ENCODE peak calls at places on chromosomes 13 and 19, in eight cellular contexts. One of them, this sample, is unnamed.

GRCh38 chr19:47494211-47494547 is 10.2 kb upstream of the KPTN start:
- DNase-seq in body of pancreas: no peak
- DNase-seq in activated CD8-positive, alpha-beta memory T cell treated with anti-CD3 and anti-CD28 coated beads for 1 hour: no peak
- DNase-seq in ELR: no peak
- DNase-seq in Daoy: no peak
- DNase-seq in stromal cell of bone marrow: no peak
- DNase-seq in stimulated activated CD4-positive, alpha-beta T cell treated with anti-CD3 and anti-CD28 coated beads, Interleukin-12 subunit alpha, Interleukin-12 subunit beta, amount 100 ng/mL, for 4 hours: no peak
- DNase-seq in T-helper 17 cell: no peak
- DNase-seq in this sample: no peak

GRCh38 chr13:76709851-76710250 is 176.4 kb downstream of the KCTD12 start:
- DNase-seq in body of pancreas: no peak
- DNase-seq in activated CD8-positive, alpha-beta memory T cell treated with anti-CD3 and anti-CD28 coated beads for 1 hour: no peak
- DNase-seq in ELR: peak; percentile 10
- DNase-seq in Daoy: no peak
- DNase-seq in stromal cell of bone marrow: no peak
- DNase-seq in stimulated activated CD4-positive, alpha-beta T cell treated with anti-CD3 and anti-CD28 coated beads, Interleukin-12 subunit alpha, Interleukin-12 subunit beta, amount 100 ng/mL, for 4 hours: no peak
- DNase-seq in T-helper 17 cell: no peak
- DNase-seq in this sample: no peak

GRCh38 chr19:30026933-30027332 is 84.9 kb downstream of the URI1 start:
- DNase-seq in body of pancreas: no peak
- DNase-seq in activated CD8-positive, alpha-beta memory T cell treated with anti-CD3 and anti-CD28 coated beads for 1 hour: no peak
- DNase-seq in ELR: no peak
- DNase-seq in Daoy: no peak
- DNase-seq in stromal cell of bone marrow: no peak
- DNase-seq in stimulated activated CD4-positive, alpha-beta T cell treated with anti-CD3 and anti-CD28 coated beads, Interleukin-12 subunit alpha, Interleukin-12 subunit beta, amount 100 ng/mL, for 4 hours: no peak
- DNase-seq in T-helper 17 cell: no peak
- DNase-seq in this sample: no peak

GRCh38 chr13:44051405-44051804 is 171.7 kb downstream of the LACC1 start:
- DNase-seq in body of pancreas: no peak
- DNase-seq in activated CD8-positive, alpha-beta memory T cell treated with anti-CD3 and anti-CD28 coated beads for 1 hour: no peak
- DNase-seq in ELR: no peak
- DNase-seq in Daoy: no peak
- DNase-seq in stromal cell of bone marrow: no peak
- DNase-seq in stimulated activated CD4-positive, alpha-beta T cell treated with anti-CD3 and anti-CD28 coated beads, Interleukin-12 subunit alpha, Interleukin-12 subunit beta, amount 100 ng/mL, for 4 hours: no peak
- DNase-seq in T-helper 17 cell: no peak
- DNase-seq in this sample: no peak

GRCh38 chr19:14476663-14477401 is 1.7 kb upstream of the PTGER1 start:
- DNase-seq in body of pancreas: no peak
- DNase-seq in activated CD8-positive, alpha-beta memory T cell treated with anti-CD3 and anti-CD28 coated beads for 1 hour: no peak
- DNase-seq in ELR: peak; percentile 61
- DNase-seq in Daoy: peak; percentile 88
- DNase-seq in stromal cell of bone marrow: no peak
- DNase-seq in stimulated activated CD4-positive, alpha-beta T cell treated with anti-CD3 and anti-CD28 coated beads, Interleukin-12 subunit alpha, Interleukin-12 subunit beta, amount 100 ng/mL, for 4 hours: no peak
- DNase-seq in T-helper 17 cell: no peak
- DNase-seq in this sample: no peak

GRCh38 chr13:79407349-79407979 is 1.4 kb upstream of the RBM26 start:
- DNase-seq in body of pancreas: no peak
- DNase-seq in activated CD8-positive, alpha-beta memory T cell treated with anti-CD3 and anti-CD28 coated beads for 1 hour: no peak
- DNase-seq in ELR: no peak
- DNase-seq in Daoy: no peak
- DNase-seq in stromal cell of bone marrow: no peak
- DNase-seq in stimulated activated CD4-positive, alpha-beta T cell treated with anti-CD3 and anti-CD28 coated beads, Interleukin-12 subunit alpha, Interleukin-12 subunit beta, amount 100 ng/mL, for 4 hours: no peak
- DNase-seq in T-helper 17 cell: no peak
- DNase-seq in this sample: no peak

GRCh38 chr13:105363747-105364177 is 1171.7 kb downstream of the EFNB2 start:
- DNase-seq in body of pancreas: no peak
- DNase-seq in activated CD8-positive, alpha-beta memory T cell treated with anti-CD3 and anti-CD28 coated beads for 1 hour: no peak
- DNase-seq in ELR: no peak
- DNase-seq in Daoy: no peak
- DNase-seq in stromal cell of bone marrow: no peak
- DNase-seq in stimulated activated CD4-positive, alpha-beta T cell treated with anti-CD3 and anti-CD28 coated beads, Interleukin-12 subunit alpha, Interleukin-12 subunit beta, amount 100 ng/mL, for 4 hours: no peak
- DNase-seq in T-helper 17 cell: no peak
- DNase-seq in this sample: no peak

GRCh38 chr19:52946322-52947310 is 16.1 kb downstream of the ZNF816 start:
- DNase-seq in body of pancreas: peak; percentile 71
- DNase-seq in activated CD8-positive, alpha-beta memory T cell treated with anti-CD3 and anti-CD28 coated beads for 1 hour: no peak
- DNase-seq in ELR: peak; percentile 37
- DNase-seq in Daoy: no peak
- DNase-seq in stromal cell of bone marrow: no peak
- DNase-seq in stimulated activated CD4-positive, alpha-beta T cell treated with anti-CD3 and anti-CD28 coated beads, Interleukin-12 subunit alpha, Interleukin-12 subunit beta, amount 100 ng/mL, for 4 hours: no peak
- DNase-seq in T-helper 17 cell: no peak
- DNase-seq in this sample: peak; percentile 22

GRCh38 chr13:76884167-76884566 is 2.0 kb downstream of the KCTD12 start:
- DNase-seq in body of pancreas: peak; percentile 49
- DNase-seq in activated CD8-positive, alpha-beta memory T cell treated with anti-CD3 and anti-CD28 coated beads for 1 hour: no peak
- DNase-seq in ELR: peak; percentile 49
- DNase-seq in Daoy: peak; percentile 33
- DNase-seq in stromal cell of bone marrow: no peak
- DNase-seq in stimulated activated CD4-positive, alpha-beta T cell treated with anti-CD3 and anti-CD28 coated beads, Interleukin-12 subunit alpha, Interleukin-12 subunit beta, amount 100 ng/mL, for 4 hours: no peak
- DNase-seq in T-helper 17 cell: no peak
- DNase-seq in this sample: no peak

GRCh38 chr19:42065051-42065450 is 5.0 kb downstream of the GRIK5 start:
- DNase-seq in body of pancreas: no peak
- DNase-seq in activated CD8-positive, alpha-beta memory T cell treated with anti-CD3 and anti-CD28 coated beads for 1 hour: no peak
- DNase-seq in ELR: no peak
- DNase-seq in Daoy: no peak
- DNase-seq in stromal cell of bone marrow: no peak
- DNase-seq in stimulated activated CD4-positive, alpha-beta T cell treated with anti-CD3 and anti-CD28 coated beads, Interleukin-12 subunit alpha, Interleukin-12 subunit beta, amount 100 ng/mL, for 4 hours: no peak
- DNase-seq in T-helper 17 cell: no peak
- DNase-seq in this sample: no peak